ENCODE peak calls at places on chromosomes 16 and 17, in seven cellular contexts. F is stromal cell of bone marrow; B is NCI-H1436 treated with DMSO at 0.1 percent for 48 hours; L is activated CD4-positive, alpha-beta memory T cell treated with anti-CD3 and anti-CD28 coated beads, Interleukin-2, amount 10 ng/mL, durations not matched to agents 7 days and 5 days; E is BE2C; D is COR-L47; V is OCI-LY7. G is an unnamed sample.

GRCh38 chr17:47690121-47690520 is 3.8 kb upstream of the TBKBP1 start:
- DNase-seq in F (no peak), D (no peak), E (no peak), V (no peak), L (no peak), B (no peak), G (no peak)

GRCh38 chr17:66518108-66518507 is 215.7 kb downstream of the PRKCA start:
- DNase-seq in D (no peak), E (no peak), V (no peak), F (no peak), L (no peak), B (no peak), G (no peak)

GRCh38 chr16:11408261-11408660 is 63.0 kb downstream of the RMI2 start:
- DNase-seq in L (no peak), V (no peak), E (no peak), B (no peak), D (no peak), F (no peak), G (no peak)

GRCh38 chr16:48292452-48292851 is 45.1 kb upstream of the ABCC11 start:
- DNase-seq in F (no peak), E (no peak), B (no peak), D (no peak), L (no peak), V (no peak), G (no peak)

GRCh38 chr17:74877592-74878543 is 5.1 kb upstream of the FDXR start:
- DNase-seq in B (no peak), D (peak), E (no peak), V (no peak), F (no peak), L (no peak), G (no peak)

GRCh38 chr16:15704545-15704987 is 54.5 kb downstream of the NDE1 start:
- DNase-seq in E (peak), F (peak), D (peak), V (peak), L (peak), B (no peak), G (peak)

GRCh38 chr17:49783051-49783715 is 5.3 kb upstream of the KAT7 start:
- DNase-seq in L (no peak), V (no peak), E (peak), B (no peak), D (no peak), F (no peak), G (no peak)

GRCh38 chr17:50989149-50989548 is 123.0 kb upstream of the TOB1 start:
- DNase-seq in D (no peak), L (no peak), B (no peak), E (no peak), V (no peak), F (no peak), G (no peak)

GRCh38 chr17:82740906-82741759 is 5.7 kb downstream of the FN3K start:
- DNase-seq in F (no peak), V (peak), D (peak), E (no peak), B (no peak), L (no peak), G (no peak)

GRCh38 chr17:57295526-57296023 is 39.3 kb downstream of the MSI2 start:
- DNase-seq in V (no peak), E (no peak), F (no peak), B (no peak), L (no peak), D (no peak), G (no peak)

GRCh38 chr16:15043344-15043743 is 12.5 kb downstream of the NTAN1 start:
- DNase-seq in E (no peak), L (no peak), B (no peak), V (no peak), D (no peak), F (no peak), G (no peak)

GRCh38 chr17:38922538-38923291 is 2.7 kb upstream of the LASP1NB start:
- DNase-seq in F (peak), L (peak), B (no peak), V (no peak), E (peak), D (peak), G (peak)

GRCh38 chr17:15134363-15134762 is 130.8 kb downstream of the PMP22 start:
- DNase-seq in F (no peak), B (no peak), L (no peak), D (no peak), V (no peak), E (no peak), G (no peak)

GRCh38 chr16:19062706-19063105 is 4.7 kb upstream of the COQ7 start:
- DNase-seq in B (no peak), V (no peak), E (no peak), L (no peak), D (no peak), F (no peak), G (no peak)

GRCh38 chr17:61376931-61377838 is 22.5 kb upstream of the TBX2 start:
- DNase-seq in E (no peak), V (no peak), D (no peak), L (no peak), B (no peak), F (no peak), G (no peak)

GRCh38 chr16:85364323-85365040 is 248.6 kb upstream of the GSE1 start:
- DNase-seq in F (no peak), D (no peak), L (no peak), V (no peak), B (no peak), E (no peak), G (no peak)

GRCh38 chr16:53507464-53508180 is 4.6 kb upstream of the AKTIP start:
- DNase-seq in D (no peak), B (no peak), V (no peak), L (no peak), E (no peak), F (no peak), G (no peak)

G was measured in putamen.